ENCODE peak calls at places on chromosome 6, in five cellular contexts. G is HCT116, M is fibroblast of lung, C is endothelial cell of umbilical vein, N is GM23338. Q is an unnamed sample. For H3K79me2, the result is how much of the 10 kb centered on the place peaks cover.

GRCh38 chr6:3750324-3751018 is 1.0 kb downstream of the PXDC1 start:
- DNase-seq in G (no peak), M (peak), C (peak), N (peak), Q (no peak)

GRCh38 chr6:56693246-56693607 is 50.5 kb upstream of the DST start:
- DNase-seq in G (no peak), M (peak), C (no peak), N (no peak), Q (no peak)

GRCh38 chr6:167737205-167737830 is 89.4 kb upstream of the AFDN start:
- DNase-seq in G (no peak), M (no peak), C (no peak), N (no peak), Q (no peak)

GRCh38 chr6:90025418-90026089 is 131.3 kb downstream of the GJA10 start:
- DNase-seq in G (peak), M (peak), C (no peak), N (no peak), Q (no peak)

GRCh38 chr6:136063095-136063494 is 187.0 kb downstream of the MTFR2 start:
- DNase-seq in G (no peak), M (peak), C (no peak), N (no peak), Q (no peak)

GRCh38 chr6:145705561-145705960 is 29.8 kb downstream of the EPM2A start:
- DNase-seq in G (no peak), M (peak), C (peak), N (no peak), Q (no peak)

GRCh38 chr6:150298676-150299075 is 70.1 kb upstream of the IYD start:
- DNase-seq in G (no peak), M (no peak), C (no peak), N (no peak), Q (no peak)

GRCh38 chr6:26475823-26476729 is 18.3 kb downstream of the BTN2A1 start:
- DNase-seq in G (no peak), M (peak), C (no peak), N (peak), Q (no peak)

GRCh38 chr6:28811873-28812272 is 111.9 kb downstream of the TRIM27 start:
- DNase-seq in G (no peak), M (no peak), C (no peak), N (peak), Q (peak)

GRCh38 chr6:44668976-44669934 is 281.7 kb downstream of the CDC5L start:
- DNase-seq in G (no peak), M (no peak), C (no peak), N (no peak), Q (no peak)

GRCh38 chr6:36249536-36249935 is 20.3 kb upstream of the PNPLA1 start:
- DNase-seq in G (no peak), M (peak), C (no peak), N (no peak), Q (no peak)

GRCh38 chr6:166907373-166907841 is 48.9 kb downstream of the RNASET2 start:
- DNase-seq in G (no peak), M (no peak), C (no peak), N (no peak), Q (peak)

GRCh38 chr6:163825033-163825432 is 410.5 kb downstream of the QKI start:
- DNase-seq in G (no peak), M (peak), C (no peak), N (no peak), Q (no peak)

GRCh38 chr6:6434151-6434550 is 113.7 kb upstream of the F13A1 start:
- DNase-seq in G (no peak), M (no peak), C (no peak), N (no peak), Q (no peak)

GRCh38 chr6:169520104-169520503 is 181.7 kb downstream of the WDR27 start:
- DNase-seq in G (no peak), M (peak), C (no peak), N (no peak), Q (no peak)

GRCh38 chr6:132813173-132813856 is 1.1 kb upstream of the RPS12 start:
- DNase-seq in G (no peak), M (peak), C (peak), N (peak), Q (peak)

GRCh38 chr6:45422541-45423110 is 44.9 kb upstream of the SUPT3H start:
- DNase-seq in G (no peak), M (peak), C (peak), N (peak), Q (peak)

GRCh38 chr6:139654888-139655782 is 280.7 kb upstream of the CITED2 start:
- DNase-seq in G (no peak), M (no peak), C (no peak), N (peak), Q (no peak)

GRCh38 chr6:48092550-48093217 is 18.3 kb downstream of the PTCHD4 start:
- DNase-seq in G (no peak), M (no peak), C (no peak), N (no peak), Q (no peak)

GRCh38 chr6:47238456-47238995 is 71.2 kb downstream of the TNFRSF21 start:
- DNase-seq in G (no peak), M (no peak), C (no peak), N (no peak), Q (no peak)

GRCh38 chr6:111824608-111825337 is 48.5 kb downstream of the FYN start:
- DNase-seq in G (no peak), M (no peak), C (no peak), N (no peak), Q (no peak)

GRCh38 chr6:54690596-54690995 is 156.0 kb upstream of the FAM83B start:
- DNase-seq in G (no peak), M (no peak), C (no peak), N (no peak), Q (no peak)

GRCh38 chr6:42545226-42545773 is 18.5 kb upstream of the UBR2 start:
- DNase-seq in G (no peak), M (no peak), C (no peak), N (no peak), Q (no peak)

GRCh38 chr6:133814235-133814634 is 74.7 kb upstream of the TCF21 start:
- DNase-seq in G (no peak), M (peak), C (no peak), N (no peak), Q (no peak)

GRCh38 chr6:133811557-133811956 is 77.4 kb upstream of the TCF21 start:
- DNase-seq in G (no peak), M (no peak), C (no peak), N (no peak), Q (no peak)

GRCh38 chr6:133817460-133818047 is 71.4 kb upstream of the TCF21 start:
- DNase-seq in G (peak), M (no peak), C (no peak), N (peak), Q (peak)

GRCh38 chr6:133815313-133815712 is 73.6 kb upstream of the TCF21 start:
- DNase-seq in G (no peak), M (no peak), C (no peak), N (no peak), Q (no peak)

DNA sequence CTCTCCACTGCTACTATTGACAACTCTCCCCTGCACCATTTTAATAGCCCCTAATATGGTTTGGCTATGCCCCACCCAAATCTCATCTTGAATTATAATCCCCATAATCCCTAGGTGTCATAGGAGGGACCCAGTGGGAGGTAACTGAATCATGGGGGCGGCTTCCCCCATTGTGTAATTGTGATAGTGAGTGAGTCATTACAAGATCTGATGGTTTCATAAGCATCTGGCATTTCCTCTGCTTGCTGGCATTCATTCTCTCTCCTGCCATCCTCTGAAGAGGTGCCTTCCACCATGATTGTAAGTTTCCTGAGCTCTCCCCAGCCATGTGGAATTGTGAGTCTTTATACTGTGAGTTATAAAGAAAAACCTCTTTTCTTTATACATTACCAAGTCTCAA is 74.1 kb upstream of the TCF21 start:
- DNase-seq in G (peak), M (peak), C (no peak), N (no peak), Q (no peak)
- H3K4me2 ChIP-seq in G (peak), M (no peak), C (no peak), N (no peak), Q (no peak)

DNA sequence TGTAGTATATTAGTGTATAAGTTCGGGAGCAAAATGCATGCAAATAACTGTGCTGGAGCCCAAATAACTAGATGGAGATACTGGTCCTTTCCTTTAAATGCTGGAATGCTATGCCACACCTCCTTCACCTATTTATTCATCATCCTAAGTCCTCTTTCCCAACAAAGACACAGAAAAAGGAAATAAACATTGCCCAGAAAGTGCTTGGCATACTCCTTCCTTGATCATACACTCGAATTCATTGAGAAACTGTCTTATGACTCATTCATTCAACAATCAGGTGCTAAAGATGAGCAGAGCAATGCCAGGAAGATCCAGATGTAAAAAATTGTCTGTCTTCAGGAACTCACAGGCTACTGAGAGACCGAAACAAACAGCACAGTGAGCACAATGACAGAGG is 162.9 kb upstream of the NRSN1 start:
- DNase-seq in G (no peak), M (no peak), C (no peak), N (no peak), Q (no peak)
- H2AFZ ChIP-seq in G (no peak), M (no peak), C (no peak), N (no peak), Q (no peak)

GRCh38 chr6:17902953-17903352 is 84.5 kb downstream of the KIF13A start:
- DNase-seq in G (no peak), M (peak), C (no peak), N (no peak), Q (no peak)

GRCh38 chr6:17901493-17901892 is 85.9 kb downstream of the KIF13A start:
- DNase-seq in G (no peak), M (no peak), C (no peak), N (no peak), Q (no peak)

GRCh38 chr6:17899491-17899890 is 87.9 kb downstream of the KIF13A start:
- DNase-seq in G (no peak), M (no peak), C (no peak), N (no peak), Q (no peak)

GRCh38 chr6:17897681-17898080 is 89.8 kb downstream of the KIF13A start:
- DNase-seq in G (no peak), M (no peak), C (no peak), N (no peak), Q (no peak)

GRCh38 chr6:17900011-17900410 is 87.4 kb downstream of the KIF13A start:
- DNase-seq in G (no peak), M (no peak), C (no peak), N (no peak), Q (no peak)
- H3K79me2 ChIP-seq in G (under half), M (under half), C (under half), N (under half), Q (under half)

GRCh38 chr6:13769034-13769654 is 45.2 kb downstream of the MCUR1 start:
- DNase-seq in G (no peak), M (no peak), C (no peak), N (no peak), Q (no peak)
- H3K4me2 ChIP-seq in G (no peak), M (no peak), C (no peak), N (no peak), Q (no peak)

Q was measured in OCI-LY7.